ENCODE peak calls at places on chromosomes 1 and 21, in four cellular contexts. H, I, C and X are unnamed samples.

GRCh38 chr1:65401612-65402011 is 18.9 kb upstream of the LEPR start:
- DNase-seq in C (no peak), H (no peak), I (no peak), X (no peak)

GRCh38 chr1:188769181-188769580 is 1708.5 kb downstream of the BRINP3 start:
- DNase-seq in H (no peak), C (no peak), I (peak; percentile 6), X (no peak)

GRCh38 chr21:43207868-43208267 is 39.1 kb downstream of the CRYAA start:
- DNase-seq in C (peak; percentile 21), I (no peak), H (no peak), X (no peak)

GRCh38 chr1:161928056-161928455 is 95.6 kb downstream of the OLFML2B start:
- DNase-seq in H (no peak), I (no peak), C (no peak), X (peak; percentile 17)

GRCh38 chr1:21099034-21099868 is 77.4 kb downstream of the EIF4G3 start:
- DNase-seq in H (no peak), C (no peak), I (no peak), X (peak; percentile 82)

GRCh38 chr21:39952265-39952664 is 85.0 kb downstream of the PCP4 start:
- DNase-seq in I (peak; percentile 27), C (no peak), H (no peak), X (no peak)

GRCh38 chr1:40450491-40451237 is 388 bp downstream of the ZFP69B start:
- DNase-seq in I (no peak), C (peak; percentile 76), H (peak; percentile 87), X (peak; percentile 93)

GRCh38 chr21:17429936-17430335 is 82.9 kb upstream of the CXADR start:
- DNase-seq in C (no peak), I (no peak), H (no peak), X (no peak)

GRCh38 chr1:245862812-245863540 is 644.1 kb downstream of the SMYD3 start:
- DNase-seq in H (no peak), I (no peak), C (no peak), X (no peak)

GRCh38 chr1:111618953-111619634 is 495 bp upstream of the RAP1A start:
- DNase-seq in C (no peak), I (no peak), H (no peak), X (no peak)

GRCh38 chr1:116325922-116326321 is 47.1 kb upstream of the ATP1A1 start:
- DNase-seq in C (peak; percentile 78), I (no peak), H (peak; percentile 59), X (no peak)

GRCh38 chr1:165828581-165829329 is 1.3 kb downstream of the UCK2 start:
- DNase-seq in H (no peak), I (peak; percentile 42), C (no peak), X (peak; percentile 90)

GRCh38 chr1:221439008-221439733 is 302.7 kb downstream of the DUSP10 start:
- DNase-seq in C (peak; percentile 59), I (no peak), H (peak; percentile 70), X (peak; percentile 96)

GRCh38 chr1:182330303-182330702 is 61.3 kb downstream of the GLUL start:
- DNase-seq in H (no peak), C (no peak), I (no peak), X (no peak)

GRCh38 chr1:155932487-155932886 is 1.7 kb downstream of the KHDC4 start:
- DNase-seq in C (no peak), H (no peak), I (no peak), X (no peak)

GRCh38 chr1:155932085-155932484 is 2.1 kb downstream of the KHDC4 start:
- DNase-seq in H (no peak), C (no peak), I (no peak), X (no peak)

GRCh38 chr1:155931332-155932038 is 2.7 kb downstream of the KHDC4 start:
- DNase-seq in H (no peak), I (no peak), C (no peak), X (no peak)

GRCh38 chr1:155925506-155925905 is 8.7 kb downstream of the KHDC4 start:
- DNase-seq in H (no peak), C (no peak), I (no peak), X (no peak)

GRCh38 chr1:155929057-155929456 is 5.2 kb downstream of the KHDC4 start:
- DNase-seq in C (no peak), H (no peak), I (no peak), X (no peak)
- H3K27ac ChIP-seq in C (no peak overlapping the region), H (no peak overlapping the region), I (no peak overlapping the region), X (no peak overlapping the region)

GRCh38 chr1:201539561-201540404 is 856 bp downstream of the NAV1 start:
- DNase-seq in C (no peak), H (no peak), I (no peak), X (peak; percentile 84)
- H3K27ac ChIP-seq in C (no peak overlapping the region), H (no peak overlapping the region), I (no peak overlapping the region), X (peak overlapping the region; percentile 74)

GRCh38 chr1:91582431-91582921 is 81.8 kb downstream of the CDC7 start:
- DNase-seq in C (no peak), I (no peak), H (no peak), X (peak; percentile 100)
- H3K27ac ChIP-seq in C (no peak overlapping the region), I (no peak overlapping the region), H (no peak overlapping the region), X (peak overlapping the region; percentile 95)

DNA sequence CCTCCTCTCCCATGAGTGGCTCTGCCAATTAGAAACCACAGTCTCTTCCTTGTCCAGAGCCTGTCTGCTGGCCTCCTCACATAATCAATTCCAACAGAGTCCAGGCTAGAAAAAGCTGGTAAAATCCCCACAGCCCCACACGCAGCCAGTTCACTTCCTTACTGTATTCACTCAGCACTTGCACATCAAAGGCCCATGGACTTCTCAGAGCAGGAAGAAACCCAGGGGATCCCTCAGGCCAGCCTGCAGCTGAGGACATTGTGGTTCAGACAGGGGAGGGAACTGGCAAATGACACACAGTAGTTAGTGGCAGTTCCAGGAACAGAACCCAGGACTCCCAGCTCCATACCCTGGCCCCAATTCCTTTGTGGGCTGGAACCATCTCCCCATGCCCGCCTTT is 171.6 kb upstream of the EDN2 start:
- DNase-seq in H (no peak), I (no peak), C (no peak), X (no peak)
- H3K27ac ChIP-seq in H (no peak overlapping the region), I (no peak overlapping the region), C (no peak overlapping the region), X (no peak overlapping the region)

DNA sequence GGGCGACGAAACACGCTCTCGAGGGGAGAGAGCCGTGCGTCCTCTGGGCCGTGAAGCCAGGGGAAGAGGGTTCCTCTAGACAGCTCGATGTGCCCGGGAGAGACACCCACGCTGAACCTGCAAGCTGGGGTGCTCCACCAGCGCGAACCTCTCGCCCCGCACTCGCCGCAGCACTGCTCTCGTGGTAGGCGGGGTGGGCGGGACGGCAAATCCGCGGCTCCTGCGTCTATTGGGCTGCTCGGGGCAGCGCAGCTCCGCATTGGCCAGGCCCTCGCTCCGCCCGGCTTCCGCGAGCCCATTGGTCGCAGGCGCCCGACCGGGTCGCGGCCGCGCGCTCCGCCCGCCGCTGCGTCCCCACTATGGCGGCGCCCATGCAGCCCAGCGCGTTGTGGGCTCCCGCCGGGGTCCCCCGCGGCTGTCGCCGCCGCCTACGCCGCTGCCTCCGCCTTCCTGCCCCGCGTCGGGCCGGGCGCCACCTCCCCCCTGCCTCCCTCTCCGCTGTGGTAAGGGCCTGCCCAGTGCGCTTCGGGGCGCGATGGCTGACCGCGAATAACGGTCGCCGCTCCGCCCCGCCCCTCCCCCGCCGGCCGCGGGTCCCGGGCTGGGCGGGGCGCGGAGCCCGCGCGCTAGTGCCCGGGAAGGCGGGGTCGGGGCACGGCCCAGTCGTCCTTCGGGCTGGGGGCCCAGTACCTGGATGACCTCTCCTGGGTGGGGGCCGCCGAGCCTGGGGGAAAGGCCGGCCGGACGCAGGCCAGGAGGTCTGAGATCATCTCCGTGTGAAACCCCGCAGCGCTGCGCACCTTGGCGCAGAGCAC is at the start of gene ST3GAL3:
- DNase-seq in H (peak; percentile 92), C (peak; percentile 92), I (peak; percentile 85), X (peak; percentile 90)
- H3K27ac ChIP-seq in H (peak within 1 kb of the TSS; percentile 76), C (peak within 1 kb of the TSS; percentile 58), I (peak within 1 kb of the TSS; percentile 90), X (peak within 1 kb of the TSS; percentile 82)

GRCh38 chr1:23436520-23437354 is 12.2 kb upstream of the TCEA3 start:
- DNase-seq in C (peak; percentile 55), I (no peak), H (peak; percentile 59), X (no peak)
- H3K27ac ChIP-seq in C (no peak overlapping the region), I (no peak overlapping the region), H (no peak overlapping the region), X (no peak overlapping the region)

DNA sequence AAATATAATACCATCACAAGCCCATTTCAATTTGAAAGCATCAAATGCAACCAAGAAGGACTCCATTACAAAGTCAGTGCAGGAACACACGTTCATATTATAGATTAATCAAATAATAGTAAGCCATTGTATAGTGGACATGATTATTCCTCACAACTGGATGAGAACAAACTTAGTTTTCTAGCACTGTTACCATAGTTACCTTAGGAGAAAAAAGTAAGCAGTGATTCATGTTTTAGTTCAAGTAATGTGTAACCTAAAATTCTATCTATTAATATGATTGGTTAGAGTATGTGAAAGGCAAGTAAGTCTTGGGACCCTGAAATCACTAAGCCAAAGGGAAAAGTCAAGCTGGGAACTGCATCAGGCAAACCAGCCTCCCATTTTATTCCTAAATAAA is 15.2 kb downstream of the SSX2IP start:
- DNase-seq in H (no peak), C (no peak), I (no peak), X (peak; percentile 50)
- H3K27ac ChIP-seq in H (no peak overlapping the region), C (no peak overlapping the region), I (no peak overlapping the region), X (no peak overlapping the region)